ENCODE peak calls at places on chromosomes 13 and 19, in eight cellular contexts. L is GM23338, G is HepG2, I is GM12878, Z is H1, C is K562, S is endothelial cell of umbilical vein, E is HCT116. J is an unnamed sample.

GRCh38 chr13:80000679-80001509 is 340.0 kb downstream of the SPRY2 start:
- DNase-seq in L (no peak), S (peak; percentile 30), Z (no peak), E (no peak), I (no peak), G (no peak), C (no peak), J (no peak)

GRCh38 chr19:52138614-52139290 is 986 bp downstream of the ZNF616 start:
- DNase-seq in C (peak; percentile 46), L (peak; percentile 92), I (no peak), Z (peak; percentile 75), E (no peak), S (no peak), G (peak; percentile 34), J (no peak)

GRCh38 chr13:76293751-76294150 is 592.5 kb downstream of the KCTD12 start:
- DNase-seq in Z (no peak), C (no peak), L (no peak), E (no peak), G (no peak), S (no peak), I (no peak), J (no peak)

GRCh38 chr19:54792814-54793213 is 10.6 kb upstream of the KIR2DL4 start:
- DNase-seq in C (no peak), I (peak; percentile 23), G (no peak), L (no peak), E (no peak), S (no peak), Z (no peak), J (no peak)

GRCh38 chr19:16207063-16207462 is 9.4 kb downstream of the AP1M1 start:
- DNase-seq in L (no peak), S (no peak), E (no peak), I (no peak), C (no peak), G (no peak), Z (no peak), J (no peak)

GRCh38 chr13:103895835-103896520 is 829.8 kb upstream of the SLC10A2 start:
- DNase-seq in C (no peak), Z (no peak), I (no peak), E (no peak), L (no peak), G (no peak), S (no peak), J (no peak)

GRCh38 chr19:15091918-15092753 is 10.1 kb downstream of the OR1I1 start:
- DNase-seq in C (peak; percentile 53), I (no peak), S (peak; percentile 58), G (peak; percentile 66), Z (peak; percentile 54), L (peak; percentile 91), E (peak; percentile 66), J (peak; percentile 37)

GRCh38 chr13:53873558-53873957 is 844.9 kb downstream of the OLFM4 start:
- DNase-seq in Z (no peak), S (no peak), G (no peak), E (no peak), I (no peak), C (no peak), L (peak; percentile 42), J (no peak)

GRCh38 chr13:39942901-39943273 is 287.4 kb downstream of the COG6 start:
- DNase-seq in G (peak; percentile 66), L (peak; percentile 94), Z (peak; percentile 76), E (peak; percentile 80), I (peak; percentile 50), S (peak; percentile 71), C (peak; percentile 26), J (no peak)

GRCh38 chr13:106029901-106030300 is 505.6 kb downstream of the EFNB2 start:
- DNase-seq in I (no peak), L (no peak), C (no peak), E (no peak), S (no peak), Z (no peak), G (no peak), J (no peak)

GRCh38 chr13:26855071-26855470 is 94.5 kb upstream of the GPR12 start:
- DNase-seq in E (no peak), I (no peak), Z (no peak), S (no peak), L (no peak), C (no peak), G (no peak), J (no peak)

GRCh38 chr19:49106648-49107135 is 7.5 kb upstream of the LIN7B start:
- DNase-seq in E (peak; percentile 43), C (no peak), S (peak; percentile 45), G (peak; percentile 59), L (peak; percentile 81), Z (peak; percentile 87), I (no peak), J (no peak)

GRCh38 chr13:59447846-59448620 is 715.7 kb downstream of the DIAPH3 start:
- DNase-seq in E (no peak), S (no peak), Z (no peak), C (no peak), G (peak; percentile 5), I (no peak), L (peak; percentile 98), J (no peak)

GRCh38 chr19:31882709-31883108 is 462.7 kb upstream of the ZNF507 start:
- DNase-seq in E (no peak), L (peak; percentile 16), G (no peak), Z (no peak), I (no peak), C (no peak), S (no peak), J (no peak)

GRCh38 chr13:57666554-57666953 is 35.0 kb downstream of the PCDH17 start:
- DNase-seq in S (no peak), I (no peak), G (no peak), C (no peak), E (no peak), Z (no peak), L (no peak), J (no peak)

GRCh38 chr19:32397736-32398135 is 7.8 kb upstream of the DPY19L3 start:
- DNase-seq in C (no peak), E (no peak), S (no peak), Z (no peak), I (no peak), L (no peak), G (peak; percentile 41), J (no peak)

GRCh38 chr19:38708413-38709024 is 35.8 kb downstream of the CAPN12 start:
- DNase-seq in Z (no peak), E (no peak), G (no peak), S (no peak), I (no peak), L (no peak), C (no peak), J (no peak)

GRCh38 chr19:38707512-38708114 is 36.7 kb downstream of the CAPN12 start:
- DNase-seq in I (no peak), G (peak; percentile 48), C (no peak), E (no peak), Z (no peak), L (no peak), S (peak; percentile 91), J (no peak)

GRCh38 chr19:38710416-38710702 is 33.9 kb downstream of the CAPN12 start:
- DNase-seq in E (no peak), Z (no peak), I (no peak), L (no peak), S (no peak), G (no peak), C (no peak), J (no peak)

GRCh38 chr19:38709671-38710415 is 34.4 kb downstream of the CAPN12 start:
- DNase-seq in E (no peak), Z (no peak), I (no peak), G (no peak), S (no peak), C (no peak), L (no peak), J (no peak)

GRCh38 chr19:38709119-38709518 is 35.2 kb downstream of the CAPN12 start:
- DNase-seq in I (no peak), G (no peak), E (no peak), C (no peak), L (no peak), Z (no peak), S (no peak), J (no peak)
- TF ChIP-seq POLR2AphosphoS5 in I (no peak), G (no peak), E (no peak), C (no peak), L (no peak), Z (no peak), S (no peak), J (no peak)

GRCh38 chr19:10752237-10752912 is 34.5 kb downstream of the DNM2 start:
- DNase-seq in C (no peak), E (no peak), Z (no peak), I (no peak), G (no peak), L (no peak), S (no peak), J (no peak)
- H3K27ac ChIP-seq in C (peak overlapping the region; percentile 40), E (no peak overlapping the region), Z (no peak overlapping the region), I (no peak overlapping the region), G (no peak overlapping the region), L (peak overlapping the region; percentile 74), S (peak overlapping the region; percentile 1), J (no peak overlapping the region)

DNA sequence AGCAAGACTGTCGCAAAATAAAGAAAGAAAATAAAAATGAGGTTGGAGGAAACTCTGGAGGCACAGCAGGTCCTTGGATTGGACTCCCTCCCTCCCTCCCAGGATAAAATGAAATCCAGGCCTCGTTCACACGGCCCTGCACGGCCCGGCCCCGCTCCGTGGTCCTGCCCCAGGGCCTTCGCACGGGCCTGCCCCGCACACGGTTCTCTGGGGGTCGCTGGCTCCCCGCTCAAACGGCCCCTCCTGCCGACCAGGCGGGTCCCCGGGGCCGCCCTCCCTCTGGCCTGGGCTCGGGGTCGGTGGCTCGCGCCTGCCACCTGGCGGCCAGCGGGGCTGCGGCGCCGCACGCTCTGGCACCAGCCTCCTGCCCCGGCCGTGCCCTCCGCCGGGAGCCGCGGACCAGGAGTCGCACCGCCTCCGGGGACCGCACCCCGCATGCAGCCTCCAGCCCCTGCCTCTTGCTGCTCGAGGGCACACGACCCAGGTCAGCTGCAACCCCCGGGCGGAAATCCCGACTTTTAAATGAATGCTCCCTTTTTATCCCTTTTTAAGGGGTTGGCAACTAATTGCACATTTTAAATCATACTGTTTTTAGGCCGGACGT is 1.5 kb upstream of the WDR18 start:
- DNase-seq in S (peak; percentile 53), L (peak; percentile 83), I (no peak), E (no peak), G (peak; percentile 49), C (peak; percentile 88), Z (peak; percentile 95), J (no peak)
- TF ChIP-seq EZH2 in S (no peak), L (no peak), I (no peak), E (no peak), G (no peak), C (no peak), Z (no peak), J (no peak)

DNA sequence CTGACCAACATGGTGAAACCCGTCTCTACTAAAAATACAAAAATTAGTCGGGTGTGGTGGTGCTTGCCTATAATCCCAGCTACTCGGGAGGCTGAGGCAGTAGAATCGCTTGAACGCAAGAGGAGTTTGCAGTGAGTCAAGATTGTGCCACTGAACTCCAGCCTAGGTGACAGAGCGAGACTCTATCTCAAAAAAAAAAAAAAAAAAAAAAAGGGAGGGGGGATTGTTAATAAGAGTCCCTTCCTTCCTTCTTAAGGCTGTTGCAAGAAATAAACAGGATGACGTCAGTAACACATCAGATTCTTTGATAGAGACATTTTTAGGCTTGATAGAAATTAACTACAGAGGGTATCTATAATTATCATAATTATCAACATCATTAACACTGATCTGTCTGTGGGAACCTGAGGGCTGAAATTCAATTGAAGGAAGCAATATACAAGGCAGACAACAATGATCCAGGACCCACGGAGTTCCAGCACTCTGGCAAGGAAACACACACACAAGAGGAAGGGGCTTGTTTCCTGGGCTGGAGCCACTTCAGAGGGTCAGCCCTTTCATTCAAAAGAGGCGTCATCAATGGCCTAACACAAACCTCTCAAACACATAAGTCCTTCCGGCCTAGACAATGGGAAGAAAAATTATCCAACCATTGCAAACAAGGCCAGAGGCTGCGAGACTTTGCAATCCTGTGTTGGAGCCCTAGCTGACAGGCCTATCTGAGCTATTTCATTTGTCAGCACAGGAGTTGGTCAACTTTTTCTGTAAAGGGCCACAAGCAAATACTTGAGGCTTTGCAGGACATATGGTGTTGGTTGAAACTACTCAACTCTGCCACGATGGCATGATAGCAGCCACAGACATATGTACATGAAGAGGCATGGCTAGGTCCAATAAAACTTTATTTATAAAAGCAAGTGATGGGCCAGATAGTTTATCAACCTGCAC is 105.3 kb downstream of the INSR start:
- DNase-seq in E (no peak), C (no peak), I (no peak), S (peak; percentile 96), Z (no peak), L (no peak), G (peak; percentile 84), J (no peak)
- TF ChIP-seq POLR2AphosphoS5 in E (no peak), C (no peak), I (no peak), S (no peak), Z (no peak), L (no peak), G (no peak), J (no peak)

J was measured in SK-N-MC.